ENCODE peak calls at places on chromosomes 12 and 14, in seven cellular contexts. E is heart right ventricle, Q is astrocyte, D is heart left ventricle, N is colonic mucosa, J is K562, B is IMR-90. T is an unnamed sample.

GRCh38 chr12:1885082-1885596 is 33.3 kb downstream of the CACNA2D4 start:
- DNase-seq in E (no peak), D (no peak), N (peak; percentile 13), J (no peak), B (no peak), Q (no peak), T (no peak)

GRCh38 chr12:482061-482460 is 22.3 kb downstream of the B4GALNT3 start:
- DNase-seq in E (no peak), N (no peak), J (no peak), Q (no peak), B (no peak), D (no peak), T (no peak)

GRCh38 chr12:50527086-50527726 is 22.4 kb downstream of the DIP2B start:
- DNase-seq in B (no peak), J (no peak), N (no peak), E (no peak), D (no peak), Q (no peak), T (no peak)

GRCh38 chr12:43306066-43306465 is 245.9 kb downstream of the ADAMTS20 start:
- DNase-seq in D (no peak), N (no peak), J (no peak), Q (peak; percentile 98), B (peak; percentile 99), E (no peak), T (no peak)

GRCh38 chr12:117874842-117875434 is 93.9 kb downstream of the KSR2 start:
- DNase-seq in D (peak; percentile 61), E (peak; percentile 68), Q (peak; percentile 16), B (peak; percentile 35), N (peak; percentile 74), J (peak; percentile 67), T (peak; percentile 48)

GRCh38 chr12:62983594-62983993 is 48.6 kb upstream of the PPM1H start:
- DNase-seq in D (no peak), J (no peak), B (no peak), Q (no peak), N (no peak), E (no peak), T (peak; percentile 64)

GRCh38 chr12:44428825-44429224 is 447.3 kb downstream of the NELL2 start:
- DNase-seq in Q (no peak), E (no peak), N (no peak), B (no peak), J (no peak), D (no peak), T (no peak)

GRCh38 chr12:64943686-64944085 is 119.2 kb downstream of the TBC1D30 start:
- DNase-seq in J (no peak), Q (peak; percentile 82), D (no peak), E (no peak), N (no peak), B (no peak), T (no peak)

GRCh38 chr12:25817166-25817565 is 141.3 kb upstream of the RASSF8 start:
- DNase-seq in B (peak; percentile 7), Q (peak; percentile 16), N (no peak), D (no peak), E (no peak), J (no peak), T (no peak)

GRCh38 chr12:92737855-92738850 is 35.4 kb downstream of the PLEKHG7 start:
- DNase-seq in D (no peak), B (no peak), J (no peak), N (no peak), Q (no peak), E (no peak), T (no peak)

GRCh38 chr12:105418821-105419291 is 88.4 kb downstream of the C12orf75 start:
- DNase-seq in Q (peak; percentile 65), E (no peak), B (no peak), N (no peak), D (no peak), J (no peak), T (no peak)

GRCh38 chr12:11907625-11908024 is 163.1 kb upstream of the BCL2L14 start:
- DNase-seq in J (no peak), B (no peak), Q (no peak), D (no peak), E (no peak), N (no peak), T (no peak)

GRCh38 chr14:92472860-92473259 is 40.7 kb upstream of the RIN3 start:
- DNase-seq in E (no peak), J (no peak), Q (no peak), N (no peak), D (no peak), B (no peak), T (no peak)

GRCh38 chr14:100659345-100660001 is 67.2 kb upstream of the DLK1 start:
- DNase-seq in Q (no peak), E (no peak), B (no peak), J (no peak), D (no peak), N (no peak), T (no peak)

GRCh38 chr14:26808407-26808806 is 210.6 kb upstream of the NOVA1 start:
- DNase-seq in E (no peak), B (no peak), J (no peak), D (no peak), N (no peak), Q (peak; percentile 12), T (no peak)

GRCh38 chr12:105192624-105193225 is 43.2 kb downstream of the APPL2 start:
- DNase-seq in B (no peak), J (no peak), N (no peak), Q (no peak), E (no peak), D (no peak), T (no peak)

GRCh38 chr14:52219488-52220084 is 47.9 kb upstream of the PTGDR start:
- DNase-seq in J (no peak), Q (no peak), B (no peak), E (no peak), D (no peak), N (no peak), T (no peak)

GRCh38 chr12:113571713-113572112 is 100.0 kb upstream of the LHX5 start:
- DNase-seq in Q (no peak), B (no peak), N (no peak), D (no peak), J (no peak), E (no peak), T (no peak)

GRCh38 chr14:91380610-91381371 is 36.8 kb downstream of the CCDC88C start:
- DNase-seq in E (no peak), D (no peak), B (no peak), N (no peak), J (no peak), Q (peak; percentile 50), T (peak; percentile 29)

GRCh38 chr12:48794870-48795269 is 6.0 kb upstream of the ADCY6 start:
- DNase-seq in Q (no peak), B (peak; percentile 55), J (no peak), D (no peak), N (no peak), E (no peak), T (no peak)

GRCh38 chr14:44279357-44279756 is 227.7 kb downstream of the FSCB start:
- DNase-seq in N (no peak), E (no peak), J (no peak), B (no peak), D (no peak), Q (no peak), T (no peak)

GRCh38 chr14:52860910-52861309 is 69.5 kb upstream of the GNPNAT1 start:
- DNase-seq in E (no peak), N (no peak), J (no peak), Q (no peak), D (no peak), B (no peak), T (no peak)

GRCh38 chr14:70317969-70318634 is 41.4 kb downstream of the COX16 start:
- DNase-seq in Q (peak; percentile 38), N (peak; percentile 44), B (peak; percentile 61), D (no peak), E (no peak), J (peak; percentile 14), T (peak; percentile 31)

GRCh38 chr12:103802586-103802886 is 38.5 kb downstream of the NT5DC3 start:
- DNase-seq in N (no peak), B (no peak), J (no peak), E (no peak), Q (no peak), D (no peak), T (no peak)

GRCh38 chr14:73189651-73190050 is 47.7 kb upstream of the PAPLN start:
- DNase-seq in D (no peak), B (no peak), Q (no peak), E (no peak), N (no peak), J (no peak), T (no peak)

GRCh38 chr12:107649615-107650014 is 36.0 kb upstream of the PWP1 start:
- DNase-seq in E (no peak), N (no peak), Q (no peak), J (no peak), B (no peak), D (no peak), T (no peak)

GRCh38 chr14:53772936-53773335 is 183.7 kb downstream of the BMP4 start:
- DNase-seq in E (no peak), B (no peak), D (no peak), Q (no peak), N (no peak), J (no peak), T (no peak)

GRCh38 chr12:121797937-121798801 is 4.7 kb upstream of the RHOF start:
- DNase-seq in N (peak; percentile 94), J (peak; percentile 65), Q (no peak), B (peak; percentile 50), D (peak; percentile 90), E (peak; percentile 80), T (peak; percentile 93)

GRCh38 chr12:26845057-26845666 is 12.2 kb upstream of the ITPR2 start:
- DNase-seq in D (peak; percentile 79), Q (no peak), B (peak; percentile 34), J (no peak), E (peak; percentile 58), N (peak; percentile 70), T (peak; percentile 80)

GRCh38 chr14:79196216-79196615 is 1015.1 kb downstream of the DIO2 start:
- DNase-seq in N (no peak), D (no peak), E (no peak), Q (no peak), B (no peak), J (no peak), T (no peak)

GRCh38 chr14:60977848-60978247 is 3.0 kb downstream of the TRMT5 start:
- DNase-seq in Q (no peak), E (no peak), D (no peak), J (no peak), B (no peak), N (no peak), T (no peak)
- H3K4me3 ChIP-seq in Q (no peak overlapping the region), E (no peak overlapping the region), D (no peak overlapping the region), J (peak overlapping the region; percentile 84), B (no peak overlapping the region), N (no peak overlapping the region), T (no peak overlapping the region)

GRCh38 chr14:74574706-74575105 is 37.3 kb downstream of the LTBP2 start:
- DNase-seq in Q (no peak), E (no peak), D (peak; percentile 49), N (no peak), B (peak; percentile 21), J (no peak), T (no peak)
- H3K4me1 ChIP-seq in Q (peaks cover 56% of the 10 kb centered on the region), E (peaks cover 38% of the 10 kb centered on the region), D (peaks cover 51% of the 10 kb centered on the region), N (no peaks in the 10 kb centered on the region), B (peaks cover 60% of the 10 kb centered on the region), J (no peaks in the 10 kb centered on the region), T (peaks cover 22% of the 10 kb centered on the region)

GRCh38 chr14:31207746-31208545 is at the start of gene HECTD1:
- DNase-seq in D (peak; percentile 95), J (peak; percentile 90), Q (peak; percentile 92), N (peak; percentile 75), E (peak; percentile 90), B (peak; percentile 84), T (peak; percentile 86)
- H3K4me3 ChIP-seq in D (peak within 1 kb of the TSS; percentile 80), J (peak within 1 kb of the TSS; percentile 63), Q (peak within 1 kb of the TSS; percentile 89), N (peak within 1 kb of the TSS; percentile 55), E (peak within 1 kb of the TSS; percentile 72), B (peak within 1 kb of the TSS; percentile 87), T (peak within 1 kb of the TSS; percentile 79)

GRCh38 chr14:95508377-95508776 is 8.1 kb downstream of the SYNE3 start:
- DNase-seq in D (no peak), B (no peak), J (no peak), N (no peak), Q (no peak), E (no peak), T (no peak)
- H3K4me1 ChIP-seq in D (peaks cover 28% of the 10 kb centered on the region), B (peaks cover 24% of the 10 kb centered on the region), J (peaks cover 20% of the 10 kb centered on the region), N (no peaks in the 10 kb centered on the region), Q (peaks cover 27% of the 10 kb centered on the region), E (peaks cover 34% of the 10 kb centered on the region), T (no peaks in the 10 kb centered on the region)

T was measured in HAP-1.